ENCODE peak calls at places on chromosomes 7 and 10, in four cellular contexts. L is left lung, H is HCT116, A is neuronal stem cell. W is an unnamed sample.

GRCh38 chr10:22505923-22506685 is 160.8 kb downstream of the SPAG6 start:
- DNase-seq in L (peak; percentile 72), H (no peak), A (no peak), W (no peak)

GRCh38 chr10:34288634-34289033 is 526.5 kb downstream of the PARD3 start:
- DNase-seq in L (no peak), H (peak; percentile 16), A (no peak), W (no peak)

GRCh38 chr7:55873765-55874164 is 11.2 kb upstream of the SEPTIN14 start:
- DNase-seq in L (no peak), H (no peak), A (no peak), W (no peak)

GRCh38 chr7:47601881-47602249 is 20.0 kb upstream of the TNS3 start:
- DNase-seq in L (no peak), H (no peak), A (no peak), W (no peak)

GRCh38 chr10:24706479-24707118 is 17.1 kb downstream of the ARHGAP21 start:
- DNase-seq in L (no peak), H (no peak), A (no peak), W (no peak)

GRCh38 chr10:101781984-101782810 is 1.0 kb downstream of the NPM3 start:
- DNase-seq in L (peak; percentile 59), H (peak; percentile 35), A (no peak), W (no peak)

GRCh38 chr7:35967366-35968139 is 166.7 kb downstream of the SEPTIN7 start:
- DNase-seq in L (peak; percentile 80), H (no peak), A (no peak), W (no peak)

GRCh38 chr7:49580000-49580399 is 193.4 kb upstream of the VWC2 start:
- DNase-seq in L (peak; percentile 78), H (no peak), A (no peak), W (peak; percentile 73)

GRCh38 chr10:100806356-100806645 is 60.9 kb downstream of the PAX2 start:
- DNase-seq in L (no peak), H (no peak), A (no peak), W (no peak)

GRCh38 chr10:78579995-78580394 is 488.8 kb upstream of the ZMIZ1 start:
- DNase-seq in L (no peak), H (no peak), A (peak; percentile 24), W (no peak)

GRCh38 chr7:74134117-74134539 is 40.0 kb upstream of the EIF4H start:
- DNase-seq in L (no peak), H (no peak), A (no peak), W (no peak)

GRCh38 chr7:44311561-44312495 is 13.6 kb downstream of the CAMK2B start:
- DNase-seq in L (peak; percentile 47), H (no peak), A (no peak), W (peak; percentile 61)

GRCh38 chr7:158052381-158053095 is 535.1 kb downstream of the PTPRN2 start:
- DNase-seq in L (no peak), H (no peak), A (no peak), W (no peak)

GRCh38 chr10:22737587-22737986 is 23.2 kb upstream of the PIP4K2A start:
- DNase-seq in L (no peak), H (no peak), A (no peak), W (peak; percentile 74)

GRCh38 chr10:98430427-98430826 is 15.4 kb upstream of the PYROXD2 start:
- DNase-seq in L (no peak), H (no peak), A (no peak), W (no peak)

GRCh38 chr7:14144109-14144508 is 154.6 kb upstream of the ETV1 start:
- DNase-seq in L (no peak), H (no peak), A (no peak), W (no peak)

DNA sequence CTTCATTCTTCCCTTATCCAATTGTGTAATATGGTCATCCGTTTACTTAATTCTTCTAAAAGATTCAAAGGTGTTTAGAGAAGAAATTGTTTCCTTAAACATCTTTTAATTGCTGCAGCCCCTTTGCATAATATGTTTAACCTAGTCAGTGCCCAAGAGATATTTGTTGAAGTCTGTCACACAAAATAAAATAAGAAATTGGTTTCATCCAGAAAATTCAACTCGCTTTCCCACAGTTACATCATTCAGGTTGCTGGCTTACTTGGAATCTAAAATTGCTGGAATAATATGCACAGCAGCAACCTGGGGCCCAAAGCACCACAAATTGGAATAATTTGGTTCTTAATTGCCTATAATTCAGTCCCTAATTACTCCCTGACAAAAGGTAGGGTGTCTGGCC is 155.1 kb upstream of the ETV1 start:
- DNase-seq in L (no peak), H (no peak), A (no peak), W (no peak)
- H3K27ac ChIP-seq in L (no peak overlapping the region), H (no peak overlapping the region), A (no peak overlapping the region), W (no peak overlapping the region)

GRCh38 chr7:100720320-100720644 is at the start of gene EPO:
- DNase-seq in L (no peak), H (no peak), A (no peak), W (no peak)

GRCh38 chr7:100719523-100720319 is 547 bp upstream of the EPO start:
- DNase-seq in L (peak; percentile 18), H (no peak), A (no peak), W (no peak)

GRCh38 chr7:100722480-100723212 is 2.4 kb downstream of the EPO start:
- DNase-seq in L (peak; percentile 62), H (no peak), A (no peak), W (no peak)

GRCh38 chr7:100721505-100721812 is 1.2 kb downstream of the EPO start:
- DNase-seq in L (peak; percentile 60), H (no peak), A (no peak), W (no peak)

GRCh38 chr7:100720645-100721504 is 607 bp downstream of the EPO start:
- DNase-seq in L (peak; percentile 61), H (no peak), A (no peak), W (no peak)
- H3K36me3 ChIP-seq in L (no peaks in the 10 kb centered on the region), H (no peaks in the 10 kb centered on the region), A (no peaks in the 10 kb centered on the region), W (no peaks in the 10 kb centered on the region)

DNA sequence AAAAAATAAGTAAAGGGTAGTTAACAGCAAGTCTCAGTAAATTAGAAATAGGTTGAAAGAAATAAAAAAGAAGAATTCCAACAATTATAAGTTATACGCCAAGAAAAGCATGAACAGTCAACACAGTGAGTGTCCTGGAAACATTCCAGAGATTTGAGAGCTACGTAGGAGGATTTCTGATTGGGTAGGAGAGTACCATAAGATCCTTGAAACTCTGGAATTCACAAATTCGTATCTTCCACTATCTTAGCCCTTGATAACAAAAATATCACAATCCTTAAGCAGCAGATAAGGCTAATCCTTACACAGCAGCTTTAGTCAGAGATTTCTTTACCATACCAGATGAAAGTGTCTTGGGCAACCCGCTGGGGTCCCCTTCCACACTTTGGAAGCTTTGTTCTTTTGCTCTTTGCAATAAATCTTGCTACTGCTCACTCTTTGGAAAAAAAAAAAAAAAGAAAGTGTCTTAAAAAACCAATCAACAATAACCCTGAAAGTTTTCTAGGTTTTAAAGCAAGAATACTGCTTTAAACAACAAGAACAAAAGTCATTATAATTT is 8.2 kb downstream of the TPK1 start:
- DNase-seq in L (no peak), H (no peak), A (no peak), W (no peak)
- H3K4me1 ChIP-seq in L (no peaks in the 10 kb centered on the region), H (peaks cover 6% of the 10 kb centered on the region), A (no peaks in the 10 kb centered on the region), W (peaks cover 5% of the 10 kb centered on the region)

DNA sequence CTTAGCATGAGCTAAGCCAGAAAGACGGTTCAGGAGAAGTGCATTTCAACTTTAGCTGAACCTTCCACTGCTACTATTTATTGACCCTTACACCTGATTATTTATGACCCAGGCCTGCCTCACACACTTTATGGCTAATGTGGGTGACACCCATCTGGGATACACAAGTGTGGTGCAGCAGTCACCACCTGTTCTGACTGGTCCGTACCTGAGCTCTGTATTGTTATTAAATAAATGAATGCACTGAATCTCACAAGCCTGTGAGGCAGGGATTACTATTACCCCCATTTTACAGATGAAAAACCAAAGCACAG is 1.5 kb downstream of the ANXA11 start:
- DNase-seq in L (no peak), H (no peak), A (no peak), W (no peak)
- H3K27ac ChIP-seq in L (peak overlapping the region; percentile 97), H (peak overlapping the region; percentile 99), A (no peak overlapping the region), W (peak overlapping the region; percentile 83)

DNA sequence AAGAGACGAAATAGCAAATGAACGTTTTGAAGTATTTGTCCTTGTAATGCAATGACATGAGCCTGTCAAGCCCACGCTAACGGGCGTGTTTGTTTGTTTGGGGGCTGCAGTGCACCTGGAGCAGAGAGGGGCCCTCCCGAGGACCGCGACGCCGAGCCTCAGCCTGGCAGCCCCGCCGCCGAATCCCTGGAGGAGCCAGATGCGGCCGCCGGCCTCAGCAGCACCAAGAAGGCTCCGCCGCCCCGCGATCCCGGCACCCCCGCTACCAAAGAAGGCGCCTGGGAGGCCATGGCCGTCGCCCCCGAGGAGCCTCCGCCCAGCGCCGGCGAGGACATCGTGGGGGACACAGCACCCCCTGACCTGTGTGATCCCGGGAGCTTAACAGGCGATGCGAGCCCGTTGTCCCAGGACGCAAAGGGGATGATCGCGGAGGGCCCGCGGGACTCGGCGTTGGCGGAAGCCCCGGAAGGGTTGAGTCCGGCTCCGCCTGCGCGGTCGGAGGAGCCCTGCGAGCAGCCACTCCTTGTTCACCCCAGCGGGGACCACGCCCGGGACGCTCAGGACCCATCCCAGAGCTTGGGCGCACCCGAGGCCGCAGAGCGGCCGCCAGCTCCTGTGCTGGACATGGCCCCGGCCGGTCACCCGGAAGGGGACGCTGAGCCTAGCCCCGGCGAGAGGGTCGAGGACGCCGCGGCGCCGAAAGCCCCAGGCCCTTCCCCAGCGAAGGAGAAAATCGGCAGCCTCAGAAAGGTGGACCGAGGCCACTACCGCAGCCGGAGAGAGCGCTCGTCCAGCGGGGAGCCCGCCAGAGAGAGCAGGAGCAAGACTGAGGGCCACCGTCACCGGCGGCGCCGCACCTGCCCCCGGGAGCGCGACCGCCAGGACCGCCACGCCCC is 118.5 kb downstream of the CYTH3 start:
- DNase-seq in L (no peak), H (no peak), A (no peak), W (no peak)
- H3K36me3 ChIP-seq in L (no peaks in the 10 kb centered on the region), H (peaks cover 18% of the 10 kb centered on the region), A (peaks cover 99% of the 10 kb centered on the region), W (peaks cover 5% of the 10 kb centered on the region)

GRCh38 chr10:125117941-125118630 is 42.3 kb downstream of the CTBP2 start:
- DNase-seq in L (no peak), H (no peak), A (no peak), W (peak; percentile 50)
- H3K4me1 ChIP-seq in L (peaks cover 78% of the 10 kb centered on the region), H (peaks cover 49% of the 10 kb centered on the region), A (no peaks in the 10 kb centered on the region), W (peaks cover 7% of the 10 kb centered on the region)

GRCh38 chr10:80486151-80486692 is 32.1 kb downstream of the TSPAN14 start:
- DNase-seq in L (no peak), H (no peak), A (no peak), W (peak; percentile 50)

GRCh38 chr10:80486785-80487421 is 32.8 kb downstream of the TSPAN14 start:
- DNase-seq in L (no peak), H (no peak), A (no peak), W (peak; percentile 45)

GRCh38 chr10:80488539-80489066 is 34.5 kb downstream of the TSPAN14 start:
- DNase-seq in L (no peak), H (no peak), A (no peak), W (peak; percentile 38)

GRCh38 chr10:80487791-80488538 is 33.9 kb downstream of the TSPAN14 start:
- DNase-seq in L (peak; percentile 94), H (no peak), A (no peak), W (peak; percentile 74)

DNA sequence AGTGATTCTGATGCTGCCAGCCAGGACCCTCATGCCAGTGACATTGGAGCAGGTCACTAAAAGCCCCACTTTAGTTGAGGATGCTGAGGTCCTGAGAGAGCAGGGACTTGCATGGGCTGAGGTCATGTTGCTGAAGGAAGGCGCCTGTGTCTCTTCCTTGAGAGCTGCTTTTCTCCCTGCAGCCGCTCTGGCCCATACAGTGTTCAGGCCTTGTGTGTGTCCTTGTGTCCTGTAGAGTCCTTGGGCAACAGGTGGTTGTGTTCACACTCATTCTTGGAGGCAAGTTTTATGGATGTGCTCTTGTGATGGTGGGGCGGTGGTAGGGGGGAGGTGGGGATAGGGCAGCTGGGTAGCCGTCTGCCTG is 33.3 kb downstream of the TSPAN14 start:
- DNase-seq in L (no peak), H (no peak), A (no peak), W (peak; percentile 37)
- H3K27ac ChIP-seq in L (peak overlapping the region; percentile 90), H (no peak overlapping the region), A (no peak overlapping the region), W (no peak overlapping the region)

W was measured in aorta.